ENCODE peak calls at places on chromosomes 12 and 14, in four cellular contexts. M is heart left ventricle, Y is Peyer's patch, C is heart right ventricle. N is an unnamed sample.

GRCh38 chr12:102833687-102834435 is 83.2 kb downstream of the PAH start:
- DNase-seq in M (no peak), Y (no peak), C (no peak), N (no peak)

GRCh38 chr12:92608418-92609091 is 94.2 kb upstream of the PLEKHG7 start:
- DNase-seq in M (no peak), C (peak), Y (peak), N (peak)

GRCh38 chr14:23569443-23570151 is 2.0 kb upstream of the AP1G2 start:
- DNase-seq in C (no peak), M (no peak), Y (peak), N (no peak)

GRCh38 chr14:67516679-67517078 is 16.4 kb upstream of the PLEKHH1 start:
- DNase-seq in C (no peak), Y (no peak), M (no peak), N (no peak)

GRCh38 chr12:98154850-98155249 is 360.5 kb upstream of the TMPO start:
- DNase-seq in M (no peak), C (peak), Y (no peak), N (peak)

GRCh38 chr12:119176267-119177055 is 2.3 kb upstream of the HSPB8 start:
- DNase-seq in C (peak), Y (peak), M (peak), N (no peak)

GRCh38 chr14:71521238-71521637 is 411.0 kb upstream of the RGS6 start:
- DNase-seq in M (no peak), Y (no peak), C (no peak), N (no peak)

GRCh38 chr12:131830335-131831020 is 2.3 kb downstream of the MMP17 start:
- DNase-seq in C (peak), Y (peak), M (peak), N (no peak)

GRCh38 chr14:68020999-68021663 is 201.6 kb downstream of the RAD51B start:
- DNase-seq in C (no peak), Y (no peak), M (no peak), N (no peak)

GRCh38 chr14:76293923-76294322 is 82.0 kb upstream of the ESRRB start:
- DNase-seq in M (no peak), C (no peak), Y (no peak), N (no peak)

GRCh38 chr12:5051334-5051733 is 7.7 kb downstream of the KCNA5 start:
- DNase-seq in Y (no peak), M (no peak), C (no peak), N (no peak)

GRCh38 chr12:101884174-101884573 is 6.8 kb downstream of the DRAM1 start:
- DNase-seq in M (no peak), C (no peak), Y (no peak), N (no peak)

GRCh38 chr14:102187583-102188001 is 47.9 kb downstream of the WDR20 start:
- DNase-seq in M (no peak), C (no peak), Y (no peak), N (no peak)

GRCh38 chr14:22653012-22653621 is 9.0 kb upstream of the OR6J1 start:
- DNase-seq in C (peak), M (no peak), Y (peak), N (peak)

GRCh38 chr12:112850343-112850742 is 56.4 kb upstream of the OAS1 start:
- DNase-seq in C (no peak), M (no peak), Y (no peak), N (no peak)

GRCh38 chr14:23623962-23624361 is 12.2 kb upstream of the DHRS2 start:
- DNase-seq in M (no peak), C (no peak), Y (no peak), N (no peak)

GRCh38 chr12:113222730-113223531 is 1.7 kb downstream of the TPCN1 start:
- DNase-seq in C (peak), Y (peak), M (peak), N (no peak)

GRCh38 chr14:83425138-83425537 is 1891.5 kb upstream of the SEL1L start:
- DNase-seq in C (no peak), M (no peak), Y (no peak), N (no peak)

DNA sequence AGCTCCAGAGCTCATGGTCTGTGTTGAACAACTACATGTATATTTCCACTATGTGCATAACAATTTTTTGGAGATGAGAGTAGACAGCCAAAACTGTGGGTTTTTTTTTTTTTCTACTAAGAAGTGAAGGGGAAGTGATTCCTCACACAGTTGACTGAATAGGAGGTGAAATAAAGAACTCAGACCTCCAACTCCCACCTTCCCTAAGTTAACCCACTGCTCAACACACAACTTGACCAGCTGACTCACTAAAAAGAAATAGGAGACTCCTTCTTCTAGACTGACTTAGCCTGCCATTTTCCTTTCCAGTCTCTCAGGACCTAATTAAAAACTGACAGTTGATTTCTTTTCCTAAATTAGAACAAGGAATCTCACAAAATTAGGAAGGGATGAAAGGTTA is 1.7 kb downstream of the M6PR start:
- DNase-seq in M (no peak), C (no peak), Y (no peak), N (no peak)
- H3K4me3 ChIP-seq in M (peak), C (peak), Y (no peak), N (no peak)

DNA sequence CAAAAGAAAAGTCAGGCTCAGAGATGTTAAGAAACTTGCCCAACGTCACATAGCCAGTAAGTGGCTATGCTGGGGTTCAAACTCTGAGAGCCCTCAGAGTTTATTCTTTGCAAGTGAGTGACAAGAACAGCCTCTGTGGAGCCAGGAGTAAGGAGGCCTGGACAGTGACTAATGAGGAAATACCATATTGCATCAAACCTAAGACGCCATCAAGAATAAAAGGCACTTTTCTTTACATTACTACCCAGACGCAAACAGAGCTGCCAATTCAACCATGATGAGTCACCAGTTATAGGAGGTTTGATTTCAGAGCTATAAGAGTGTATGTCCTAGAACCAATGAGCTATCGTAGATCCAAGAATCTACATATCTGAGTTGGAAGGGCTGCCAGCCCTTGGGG is 9.4 kb downstream of the TNFRSF1A start:
- DNase-seq in C (no peak), Y (no peak), M (no peak), N (no peak)
- H3K4me3 ChIP-seq in C (no peak), Y (no peak), M (no peak), N (no peak)

DNA sequence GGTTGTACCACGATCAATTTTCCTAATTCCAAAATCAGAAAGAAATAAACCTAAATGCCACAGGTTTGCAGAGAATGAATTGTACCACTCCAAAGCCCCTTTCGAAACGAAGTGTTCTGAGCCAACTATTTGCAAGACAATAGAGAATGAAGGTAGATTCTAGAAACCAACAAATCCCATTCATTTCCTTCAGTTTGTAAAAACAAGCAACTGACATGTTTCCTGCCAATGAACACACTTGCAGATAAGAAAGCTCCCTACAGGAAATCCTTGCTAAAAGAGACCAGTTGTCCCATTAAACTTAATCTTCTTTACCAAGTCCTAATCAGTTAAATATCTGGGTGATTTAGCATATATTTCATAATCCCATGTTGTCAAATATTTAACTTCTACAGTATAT is 198.4 kb upstream of the FOXN3 start:
- DNase-seq in C (no peak), M (no peak), Y (no peak), N (no peak)
- H3K4me3 ChIP-seq in C (peak), M (no peak), Y (no peak), N (no peak)

GRCh38 chr14:81990312-81990761 is 456.7 kb upstream of the SEL1L start:
- DNase-seq in C (peak), Y (peak), M (no peak), N (peak)
- H3K4me3 ChIP-seq in C (no peak), Y (no peak), M (no peak), N (no peak)

DNA sequence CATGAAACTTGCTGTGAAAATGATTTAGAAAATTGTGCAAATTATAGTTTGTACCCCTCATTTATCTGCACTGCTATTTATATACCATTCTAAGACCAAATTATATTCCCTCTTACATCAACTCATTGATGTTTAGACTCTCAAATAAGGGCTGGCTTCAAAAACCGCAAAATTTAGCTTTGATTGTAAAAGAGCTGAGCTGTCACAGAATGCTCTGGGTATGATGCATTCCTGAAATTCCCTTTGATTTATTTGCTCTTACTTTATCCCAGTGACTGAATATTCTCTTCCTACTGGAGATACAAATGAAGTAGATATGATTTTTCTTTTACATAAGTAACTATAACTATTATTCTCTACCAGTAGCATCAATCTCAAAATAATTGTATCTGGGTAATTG is 78.0 kb upstream of the TMTC2 start:
- DNase-seq in Y (no peak), C (no peak), M (no peak), N (no peak)
- H3K4me3 ChIP-seq in Y (no peak), C (no peak), M (no peak), N (no peak)

GRCh38 chr12:25236626-25237025 is 14.1 kb downstream of the KRAS start:
- DNase-seq in M (no peak), C (no peak), Y (no peak), N (no peak)
- H3K4me3 ChIP-seq in M (no peak), C (no peak), Y (no peak), N (no peak)

GRCh38 chr14:73739899-73740685 is 25.9 kb upstream of the PNMA1 start:
- DNase-seq in C (no peak), M (no peak), Y (no peak), N (no peak)

GRCh38 chr14:73742520-73743238 is 28.5 kb upstream of the PNMA1 start:
- DNase-seq in Y (no peak), M (no peak), C (no peak), N (no peak)

GRCh38 chr14:73741876-73742519 is 27.8 kb upstream of the PNMA1 start:
- DNase-seq in M (no peak), C (no peak), Y (no peak), N (no peak)

GRCh38 chr14:73740921-73741326 is 26.7 kb upstream of the PNMA1 start:
- DNase-seq in M (peak), C (no peak), Y (peak), N (no peak)

DNA sequence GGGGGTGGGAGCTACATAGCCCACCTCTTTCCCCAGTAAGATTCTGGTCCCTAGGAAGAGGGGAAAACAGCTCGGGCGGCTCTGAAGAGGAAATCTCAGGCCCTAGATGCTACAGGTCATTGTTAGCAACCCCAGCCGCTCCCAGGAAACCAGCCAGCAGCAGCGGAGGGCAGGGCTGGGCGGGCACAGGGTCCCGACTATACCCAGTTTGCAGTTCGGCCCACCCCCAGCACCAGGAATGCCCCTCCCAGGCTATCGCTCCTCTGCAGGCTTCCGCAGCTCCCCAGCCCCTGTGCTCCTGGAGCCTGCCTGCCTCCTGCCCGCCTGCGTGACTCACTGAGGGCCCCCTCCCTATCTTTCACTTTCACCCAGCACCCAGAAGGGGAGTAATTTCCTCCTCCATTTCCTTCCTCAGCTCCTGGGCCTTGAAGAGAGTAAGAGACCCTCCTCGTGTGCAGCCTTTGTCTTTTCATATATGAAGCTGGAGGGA is 27.2 kb upstream of the PNMA1 start:
- DNase-seq in M (peak), C (peak), Y (peak), N (no peak)
- H3K4me3 ChIP-seq in M (peak), C (peak), Y (peak), N (no peak)